ENCODE peak calls at places on chromosomes 16 and 17, in eight cellular contexts. M is right cardiac atrium; E is MM.1S; O is neuronal stem cell; V is Karpas-422; R is CD8-positive, alpha-beta T cell; H is stomach; U is HAP-1. J is an unnamed sample.
A peak's percentile ranks its signal among the peaks of the same experiment; 100 is the strongest.

GRCh38 chr17:28916302-28916934 is 13.5 kb upstream of the DHRS13 start:
- DNase-seq in M (peak; percentile 77), E (peak; percentile 47), O (no peak), V (peak; percentile 73), R (peak; percentile 62), H (peak; percentile 60), U (peak; percentile 56), J (peak; percentile 54)

GRCh38 chr17:75410141-75410540 is 4.7 kb upstream of the GRB2 start:
- DNase-seq in M (no peak), E (no peak), O (no peak), V (no peak), R (no peak), H (no peak), U (no peak), J (no peak)

GRCh38 chr16:48366165-48367093 is 18.8 kb downstream of the SIAH1 start:
- DNase-seq in M (peak; percentile 46), E (peak; percentile 77), O (no peak), V (peak; percentile 80), R (peak; percentile 60), H (peak; percentile 53), U (peak; percentile 64), J (peak; percentile 82)

GRCh38 chr16:16015849-16016248 is 66.4 kb downstream of the ABCC1 start:
- DNase-seq in M (no peak), E (no peak), O (no peak), V (no peak), R (no peak), H (no peak), U (no peak), J (no peak)

GRCh38 chr16:68432701-68433100 is 15.6 kb downstream of the SMPD3 start:
- DNase-seq in M (no peak), E (no peak), O (no peak), V (no peak), R (no peak), H (no peak), U (no peak), J (no peak)

GRCh38 chr17:48843172-48843900 is 12.5 kb downstream of the CALCOCO2 start:
- DNase-seq in M (no peak), E (no peak), O (no peak), V (no peak), R (no peak), H (no peak), U (no peak), J (no peak)

GRCh38 chr16:1613240-1613639 is 1.1 kb downstream of the CRAMP1 start:
- DNase-seq in M (no peak), E (peak; percentile 42), O (no peak), V (peak; percentile 74), R (no peak), H (no peak), U (peak; percentile 24), J (peak; percentile 28)

GRCh38 chr16:84844561-84845495 is 25.0 kb downstream of the CRISPLD2 start:
- DNase-seq in M (peak; percentile 47), E (no peak), O (peak; percentile 33), V (no peak), R (no peak), H (no peak), U (no peak), J (no peak)

GRCh38 chr17:72545756-72546155 is 424.9 kb downstream of the SOX9 start:
- DNase-seq in M (no peak), E (no peak), O (no peak), V (no peak), R (no peak), H (no peak), U (no peak), J (no peak)

GRCh38 chr16:75053791-75054555 is 55.1 kb downstream of the ZNRF1 start:
- DNase-seq in M (peak; percentile 88), E (no peak), O (no peak), V (peak; percentile 49), R (no peak), H (peak; percentile 65), U (peak; percentile 43), J (no peak)

GRCh38 chr16:29007865-29008593 is 23.2 kb downstream of the LAT start:
- DNase-seq in M (peak; percentile 17), E (no peak), O (no peak), V (no peak), R (peak; percentile 81), H (no peak), U (no peak), J (peak; percentile 30)

GRCh38 chr16:81657224-81657623 is 121.9 kb upstream of the PLCG2 start:
- DNase-seq in M (peak; percentile 17), E (peak; percentile 70), O (no peak), V (no peak), R (no peak), H (no peak), U (no peak), J (no peak)

GRCh38 chr17:50318551-50319310 is 27.2 kb upstream of the XYLT2 start:
- DNase-seq in M (no peak), E (no peak), O (no peak), V (no peak), R (no peak), H (no peak), U (peak; percentile 33), J (no peak)

GRCh38 chr16:3383045-3383448 is 17.8 kb downstream of the ZSCAN32 start:
- DNase-seq in M (no peak), E (no peak), O (no peak), V (no peak), R (no peak), H (no peak), U (no peak), J (no peak)

GRCh38 chr16:3375680-3376079 is 20.0 kb downstream of the OR2C1 start:
- DNase-seq in M (no peak), E (no peak), O (no peak), V (no peak), R (no peak), H (no peak), U (no peak), J (no peak)

DNA sequence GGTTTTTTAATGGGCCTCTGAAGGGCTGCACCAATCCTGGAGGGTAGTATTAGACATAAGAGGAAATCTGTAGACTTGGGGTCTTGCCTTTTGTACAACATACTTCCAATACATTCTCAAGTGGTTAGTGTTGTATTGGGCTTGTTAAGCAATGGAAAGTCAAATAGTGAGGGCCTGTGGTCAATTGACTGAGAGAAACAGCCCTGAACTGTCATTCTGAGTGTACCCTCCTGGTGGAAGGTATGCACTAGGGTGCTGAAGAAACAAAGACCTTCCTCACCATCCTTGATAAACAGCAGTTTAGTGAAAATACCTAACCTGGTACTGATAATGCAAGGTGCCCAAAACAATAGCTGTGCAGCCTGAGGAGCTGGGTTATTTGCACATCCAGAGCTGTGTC is 22.2 kb downstream of the OR2C1 start:
- DNase-seq in M (no peak), E (no peak), O (no peak), V (no peak), R (no peak), H (no peak), U (no peak), J (no peak)
- H3K9me3 ChIP-seq in M (peaks cover 22% of the 10 kb centered on the region), E (no peaks in the 10 kb centered on the region), O (peaks cover 32% of the 10 kb centered on the region), V (peaks cover 17% of the 10 kb centered on the region), R (peaks cover 34% of the 10 kb centered on the region), H (peaks cover 96% of the 10 kb centered on the region), U (peaks cover 9% of the 10 kb centered on the region), J (peaks cover 99% of the 10 kb centered on the region)

GRCh38 chr16:61580579-61580978 is 455.7 kb downstream of the CDH8 start:
- DNase-seq in M (peak; percentile 34), E (no peak), O (no peak), V (no peak), R (no peak), H (no peak), U (no peak), J (no peak)

GRCh38 chr16:61575617-61576016 is 460.6 kb downstream of the CDH8 start:
- DNase-seq in M (no peak), E (no peak), O (no peak), V (no peak), R (no peak), H (no peak), U (no peak), J (no peak)

GRCh38 chr16:61581417-61582046 is 454.7 kb downstream of the CDH8 start:
- DNase-seq in M (peak; percentile 24), E (no peak), O (no peak), V (no peak), R (no peak), H (no peak), U (no peak), J (no peak)

GRCh38 chr16:61579195-61579594 is 457.0 kb downstream of the CDH8 start:
- DNase-seq in M (no peak), E (no peak), O (no peak), V (no peak), R (no peak), H (no peak), U (no peak), J (no peak)

GRCh38 chr16:61576476-61576875 is 459.8 kb downstream of the CDH8 start:
- DNase-seq in M (no peak), E (no peak), O (no peak), V (no peak), R (no peak), H (no peak), U (no peak), J (no peak)
- H3K9me3 ChIP-seq in M (no peaks in the 10 kb centered on the region), E (no peaks in the 10 kb centered on the region), O (no peaks in the 10 kb centered on the region), V (peaks cover 27% of the 10 kb centered on the region), R (no peaks in the 10 kb centered on the region), H (peaks cover 10% of the 10 kb centered on the region), U (no peaks in the 10 kb centered on the region), J (peaks cover 6% of the 10 kb centered on the region)

DNA sequence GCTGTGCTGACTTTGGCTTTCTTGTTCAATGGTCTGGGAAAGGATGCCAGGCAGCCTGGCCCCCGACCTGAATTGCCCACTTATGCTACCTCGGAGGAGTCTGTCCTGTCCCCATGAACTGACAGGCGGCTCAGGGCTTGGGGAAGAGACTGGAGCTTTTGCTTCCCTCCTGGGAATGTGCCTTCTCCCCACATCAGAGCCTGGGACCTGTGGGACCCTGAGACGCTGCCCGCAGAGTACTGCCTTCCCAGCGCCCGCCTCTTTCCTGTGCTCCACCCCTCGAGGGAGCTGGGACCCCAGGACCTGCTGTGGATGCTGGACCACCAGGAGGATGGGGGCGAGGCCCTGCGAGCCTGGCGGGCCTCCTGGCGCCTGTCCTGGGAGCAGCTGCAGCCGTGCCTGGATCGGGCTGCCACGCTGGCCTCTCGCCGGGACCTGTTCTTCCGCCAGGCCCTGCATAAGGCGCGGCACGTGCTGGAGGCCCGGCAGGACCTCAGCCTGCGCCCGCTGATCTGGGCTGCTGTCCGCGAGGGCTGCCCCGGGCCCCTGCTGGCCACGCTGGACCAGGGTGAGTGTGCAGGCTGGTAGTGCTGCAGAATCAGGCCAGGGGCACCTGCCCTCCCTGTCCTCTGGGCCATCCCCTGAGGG is 18.5 kb downstream of the FCSK start:
- DNase-seq in M (no peak), E (no peak), O (no peak), V (no peak), R (no peak), H (no peak), U (no peak), J (no peak)
- H3K9me3 ChIP-seq in M (no peaks in the 10 kb centered on the region), E (no peaks in the 10 kb centered on the region), O (no peaks in the 10 kb centered on the region), V (no peaks in the 10 kb centered on the region), R (no peaks in the 10 kb centered on the region), H (no peaks in the 10 kb centered on the region), U (no peaks in the 10 kb centered on the region), J (no peaks in the 10 kb centered on the region)

GRCh38 chr17:80267391-80267790 is 6.7 kb downstream of the RNF213 start:
- DNase-seq in M (no peak), E (no peak), O (no peak), V (no peak), R (no peak), H (no peak), U (no peak), J (no peak)
- H3K9me3 ChIP-seq in M (no peaks in the 10 kb centered on the region), E (no peaks in the 10 kb centered on the region), O (no peaks in the 10 kb centered on the region), V (no peaks in the 10 kb centered on the region), R (no peaks in the 10 kb centered on the region), H (no peaks in the 10 kb centered on the region), U (no peaks in the 10 kb centered on the region), J (no peaks in the 10 kb centered on the region)

J was measured in CD4-positive, CD25-positive, alpha-beta regulatory T cell.